ENCODE peak calls at places on chromosomes 1 and 21, in five cellular contexts. K is IMR-90, M is trophoblast cell, D is H1, Y is H9. U is an unnamed sample.

GRCh38 chr1:98924971-98925370 is 79.7 kb downstream of the PLPPR5 start:
- DNase-seq in M (no peak), Y (no peak), K (peak), D (no peak), U (no peak)

GRCh38 chr1:45490121-45490622 is 791 bp downstream of the TESK2 start:
- DNase-seq in M (peak), Y (no peak), D (no peak), K (peak), U (no peak)

GRCh38 chr1:112508242-112509004 is at the start of gene WNT2B:
- DNase-seq in D (peak), M (no peak), K (no peak), Y (peak), U (no peak)

GRCh38 chr1:207316622-207317510 is 4.6 kb upstream of the CD55 start:
- DNase-seq in Y (peak), M (peak), K (peak), D (no peak), U (no peak)

GRCh38 chr1:115429884-115430283 is 91.8 kb upstream of the NGF start:
- DNase-seq in D (no peak), M (no peak), K (peak), Y (no peak), U (no peak)

GRCh38 chr1:45785583-45785982 is 17.8 kb upstream of the MAST2 start:
- DNase-seq in M (no peak), K (no peak), Y (no peak), D (no peak), U (no peak)

GRCh38 chr1:116852910-116853309 is 56.8 kb upstream of the PTGFRN start:
- DNase-seq in D (no peak), K (no peak), Y (no peak), M (peak), U (no peak)

GRCh38 chr21:30719401-30719800 is 824 bp upstream of the KRTAP21-3 start:
- DNase-seq in D (no peak), K (no peak), M (no peak), Y (no peak), U (no peak)

GRCh38 chr1:189429610-189430009 is 1048.1 kb downstream of the BRINP3 start:
- DNase-seq in D (no peak), K (peak), Y (peak), M (no peak), U (peak)

GRCh38 chr1:15559189-15559815 is 25.5 kb downstream of the AGMAT start:
- DNase-seq in D (no peak), M (no peak), K (no peak), Y (no peak), U (no peak)

GRCh38 chr1:96596226-96596625 is 125.4 kb upstream of the PTBP2 start:
- DNase-seq in K (peak), M (peak), Y (peak), D (peak), U (no peak)

GRCh38 chr1:110541996-110542395 is 23.0 kb upstream of the KCNA10 start:
- DNase-seq in M (no peak), K (no peak), D (no peak), Y (no peak), U (no peak)
- H3K14ac ChIP-seq in M (no peak), K (no peak), D (no peak), Y (no peak), U (no peak)

GRCh38 chr1:2289607-2290006 is 61.5 kb downstream of the SKI start:
- DNase-seq in Y (no peak), D (no peak), K (no peak), M (no peak), U (no peak)
- H3K14ac ChIP-seq in Y (no peak), D (no peak), K (peak), M (no peak), U (no peak)

GRCh38 chr1:153727463-153728304 is at the start of gene INTS3:
- DNase-seq in Y (peak), D (peak), K (peak), M (peak), U (peak)
- H3K14ac ChIP-seq in Y (peak), D (no peak), K (peak), M (peak), U (no peak)

DNA sequence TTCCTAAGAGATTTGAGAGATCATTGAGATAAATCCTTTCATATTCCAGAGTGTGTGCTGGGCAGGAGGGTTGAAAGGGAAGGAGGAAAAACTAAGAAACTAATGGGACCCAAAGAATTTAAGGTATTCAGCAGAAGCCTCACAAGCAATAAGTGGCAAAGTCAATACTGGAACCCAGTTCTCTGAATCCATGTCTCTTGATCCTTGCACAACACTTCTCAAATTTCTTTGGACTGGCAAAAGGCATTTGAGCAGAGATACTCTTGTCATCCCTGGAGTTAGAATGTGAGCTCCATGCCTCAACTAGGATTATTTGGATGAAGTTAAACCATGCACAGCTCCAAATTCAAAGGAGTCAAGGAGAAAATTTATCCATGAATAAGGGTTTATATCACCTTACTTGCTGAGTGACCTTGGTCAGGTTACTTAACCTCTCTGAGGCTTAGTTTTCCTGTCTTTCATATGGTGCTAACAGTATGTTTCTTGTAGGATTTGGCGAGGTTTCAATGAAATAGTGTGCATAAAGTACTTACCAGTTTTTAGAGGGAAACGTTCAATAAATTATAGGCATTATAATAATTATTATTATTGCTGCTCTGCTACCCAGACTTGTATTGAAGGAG is 124.8 kb upstream of the JUN start:
- DNase-seq in M (no peak), Y (no peak), D (no peak), K (peak), U (no peak)
- H3K14ac ChIP-seq in M (no peak), Y (no peak), D (no peak), K (peak), U (no peak)

GRCh38 chr1:226633541-226634155 is 85.1 kb downstream of the STUM start:
- DNase-seq in K (no peak), Y (no peak), M (no peak), D (no peak), U (no peak)
- H3K14ac ChIP-seq in K (no peak), Y (no peak), M (no peak), D (no peak), U (no peak)

GRCh38 chr1:23959461-23960290 is at the start of gene PNRC2:
- DNase-seq in Y (peak), M (peak), D (peak), K (peak), U (peak)
- H3K14ac ChIP-seq in Y (peak), M (peak), D (no peak), K (peak), U (peak)

DNA sequence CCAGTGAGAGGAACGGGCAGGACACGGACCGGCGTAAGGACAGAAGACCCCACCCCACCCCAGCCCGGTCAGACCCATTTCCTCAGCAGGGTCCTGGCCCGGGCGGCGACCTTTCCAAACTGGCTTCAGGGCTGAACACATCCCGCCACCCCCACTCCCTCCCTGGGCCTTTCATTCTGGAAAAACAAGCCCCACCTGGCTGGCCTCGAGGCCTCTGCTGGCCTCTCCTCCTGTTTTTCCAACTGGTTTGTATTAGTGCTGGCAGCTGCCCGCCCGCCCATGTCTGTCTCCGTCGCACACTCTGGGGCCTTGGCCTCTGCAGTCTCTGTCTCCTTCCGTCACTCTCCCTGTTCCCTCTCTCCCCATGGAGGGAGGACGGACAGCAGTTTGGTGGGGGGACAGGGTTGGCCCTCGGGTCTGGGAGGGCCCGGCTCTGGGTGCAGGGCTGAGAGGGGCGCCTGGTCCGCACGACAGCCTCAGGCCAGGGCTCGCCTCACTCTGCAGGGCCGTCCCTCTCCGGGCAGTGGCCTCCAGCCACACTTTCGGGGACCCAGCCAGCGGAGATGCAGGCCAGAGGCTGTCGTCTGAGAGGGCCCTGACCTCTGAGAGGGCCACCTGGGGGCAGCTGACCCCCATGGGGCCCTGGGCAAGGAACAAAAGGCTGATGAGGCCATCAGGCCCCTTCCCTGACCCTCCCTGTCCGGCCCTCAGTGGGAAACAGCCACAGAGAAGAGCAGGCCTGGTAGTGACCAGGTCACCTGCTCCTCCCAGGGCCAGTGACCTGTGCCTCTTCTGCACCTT is 1.5 kb upstream of the MXRA8 start:
- DNase-seq in M (no peak), Y (no peak), D (no peak), K (peak), U (no peak)
- H3K14ac ChIP-seq in M (peak), Y (no peak), D (no peak), K (peak), U (peak)

DNA sequence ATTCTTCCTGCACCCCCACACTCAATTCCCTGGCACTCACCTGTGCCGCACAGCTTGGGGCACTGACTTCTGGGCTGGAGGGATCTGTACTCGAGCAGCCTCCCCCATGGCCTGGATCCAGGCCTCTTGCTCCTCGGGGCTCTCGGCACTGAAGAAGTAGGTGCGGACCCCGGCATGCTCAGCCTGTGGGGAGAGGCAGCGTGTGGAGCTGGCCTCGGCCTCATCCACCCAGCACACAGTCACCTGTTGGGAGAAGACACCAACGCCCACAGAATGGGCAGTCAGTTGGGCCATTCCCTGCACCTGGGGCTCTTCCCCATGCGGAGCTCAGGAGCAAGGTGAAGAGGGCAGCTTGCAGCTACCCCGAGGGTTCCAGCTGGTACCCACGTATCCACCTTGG is 47.5 kb upstream of the GOLT1A start:
- DNase-seq in M (no peak), K (no peak), Y (no peak), D (no peak), U (no peak)
- H3K14ac ChIP-seq in M (no peak), K (no peak), Y (no peak), D (no peak), U (no peak)

DNA sequence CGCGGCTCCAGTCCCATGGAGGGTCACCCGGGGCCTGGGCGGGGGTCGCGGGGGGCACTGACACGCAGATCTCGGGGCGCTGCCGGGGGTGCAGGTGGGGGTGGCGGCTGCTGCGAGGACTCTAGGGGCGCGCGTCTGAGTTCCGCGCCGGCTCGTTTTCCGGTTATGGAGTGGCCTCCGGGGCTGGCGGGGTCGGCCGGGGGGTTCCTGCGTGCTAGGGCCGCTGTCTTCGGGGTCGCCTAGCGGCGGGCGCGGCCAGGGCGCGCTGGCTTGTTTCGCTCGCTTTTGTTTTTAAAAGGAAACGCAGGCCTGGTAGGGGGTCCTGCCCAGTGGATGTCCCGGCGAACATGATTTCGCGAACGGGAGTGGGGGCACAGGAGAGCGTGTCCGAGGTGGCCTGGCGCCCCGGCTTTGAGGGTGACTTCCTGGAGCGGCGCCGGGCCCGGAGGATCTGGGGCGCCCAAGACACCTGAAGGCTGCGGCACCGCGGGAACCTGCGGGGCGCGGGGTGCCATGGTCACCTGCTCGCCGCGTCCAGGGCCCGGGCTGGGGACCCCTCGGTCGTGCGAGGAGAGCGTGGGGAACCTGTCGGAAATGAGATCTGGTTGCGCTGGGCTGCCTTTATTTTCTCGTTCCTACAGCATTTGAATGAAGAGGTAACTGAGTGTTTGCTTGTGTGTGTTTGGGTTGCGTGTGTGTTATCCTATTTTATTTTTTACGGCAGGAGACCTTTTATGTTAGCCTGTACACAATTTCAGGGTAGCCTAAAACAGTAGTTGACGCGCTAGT is 618 bp downstream of the ETS2 start:
- DNase-seq in M (no peak), Y (no peak), D (peak), K (no peak), U (peak)
- H3K14ac ChIP-seq in M (peak), Y (peak), D (no peak), K (peak), U (no peak)